ENCODE peak calls at places on chromosome 5, in four cellular contexts. I is mesenchymal stem cell; J is naive thymus-derived CD4-positive, alpha-beta T cell; P is hippocampal formation. M is an unnamed sample.

GRCh38 chr5:158814521-158814920 is 285.2 kb downstream of the EBF1 start:
- DNase-seq in I (no peak), J (no peak), P (no peak), M (no peak)

GRCh38 chr5:98568336-98568735 is 205.1 kb upstream of the RGMB start:
- DNase-seq in I (no peak), J (no peak), P (no peak), M (no peak)

GRCh38 chr5:5340206-5340729 is 82.2 kb upstream of the ICE1 start:
- DNase-seq in I (peak; percentile 96), J (no peak), P (no peak), M (no peak)

GRCh38 chr5:143199843-143200242 is 203.6 kb downstream of the NR3C1 start:
- DNase-seq in I (no peak), J (no peak), P (no peak), M (no peak)

GRCh38 chr5:149406203-149406978 is 27.3 kb upstream of the IL17B start:
- DNase-seq in I (peak; percentile 87), J (no peak), P (no peak), M (no peak)

GRCh38 chr5:19891658-19892057 is 96.3 kb downstream of the CDH18 start:
- DNase-seq in I (peak; percentile 12), J (no peak), P (no peak), M (no peak)

GRCh38 chr5:148343049-148343413 is 7.7 kb downstream of the SPINK9 start:
- DNase-seq in I (no peak), J (no peak), P (no peak), M (no peak)

GRCh38 chr5:146667633-146668032 is 151.6 kb upstream of the GPR151 start:
- DNase-seq in I (peak; percentile 69), J (no peak), P (peak; percentile 86), M (no peak)

GRCh38 chr5:179162351-179163235 is 102.4 kb downstream of the ZNF354C start:
- DNase-seq in I (no peak), J (no peak), P (no peak), M (no peak)

GRCh38 chr5:145829708-145830361 is 5.3 kb downstream of the PRELID2 start:
- DNase-seq in I (no peak), J (no peak), P (no peak), M (no peak)

GRCh38 chr5:123546657-123547056 is 34.7 kb downstream of the CSNK1G3 start:
- DNase-seq in I (no peak), J (no peak), P (no peak), M (no peak)

GRCh38 chr5:88142801-88143692 is 125.6 kb downstream of the TMEM161B start:
- DNase-seq in I (peak; percentile 18), J (no peak), P (peak; percentile 81), M (peak; percentile 29)

GRCh38 chr5:56908942-56909293 is 478 bp upstream of the SETD9 start:
- DNase-seq in I (no peak), J (no peak), P (peak; percentile 84), M (peak; percentile 77)

GRCh38 chr5:89211836-89212235 is 328.9 kb upstream of the MEF2C start:
- DNase-seq in I (peak; percentile 58), J (no peak), P (no peak), M (no peak)